ENCODE peak calls at places on chromosomes 1 and 21, in five cellular contexts. K, I, P, H and Z are unnamed samples.

GRCh38 chr21:38768385-38769071 is 37.2 kb upstream of the ETS2 start:
- DNase-seq in P (no peak), K (no peak), I (peak; percentile 19), H (peak; percentile 96), Z (no peak)

GRCh38 chr1:241640149-241640866 is at the start of the genes CHML and OPN3:
- DNase-seq in H (peak; percentile 57), P (peak; percentile 90), I (peak; percentile 93), K (peak; percentile 97), Z (peak; percentile 87)

GRCh38 chr1:201488817-201489581 is 17.9 kb downstream of the CSRP1 start:
- DNase-seq in P (no peak), H (peak; percentile 78), K (peak; percentile 89), I (peak; percentile 99), Z (no peak)

GRCh38 chr1:153928776-153929432 is 6.1 kb upstream of the GATAD2B start:
- DNase-seq in I (no peak), K (no peak), P (no peak), H (no peak), Z (no peak)

GRCh38 chr1:154190550-154190949 is 1.4 kb downstream of the TPM3 start:
- DNase-seq in I (no peak), P (no peak), K (no peak), H (no peak), Z (no peak)

GRCh38 chr1:238409947-238410346 is 519.2 kb upstream of the ZP4 start:
- DNase-seq in K (no peak), I (no peak), H (no peak), P (no peak), Z (no peak)

GRCh38 chr21:42785666-42786427 is 93.5 kb downstream of the WDR4 start:
- DNase-seq in P (no peak), H (no peak), I (no peak), K (no peak), Z (no peak)

GRCh38 chr1:26711777-26712176 is 16.0 kb downstream of the ARID1A start:
- DNase-seq in H (no peak), I (no peak), P (no peak), K (peak; percentile 23), Z (no peak)

GRCh38 chr1:55932402-55932801 is 647.0 kb downstream of the PLPP3 start:
- DNase-seq in H (no peak), I (no peak), P (no peak), K (no peak), Z (no peak)

GRCh38 chr1:12600880-12601633 is 17.0 kb downstream of the DHRS3 start:
- DNase-seq in P (no peak), H (no peak), I (no peak), K (no peak), Z (no peak)

GRCh38 chr1:185938396-185938795 is 204.2 kb downstream of the HMCN1 start:
- DNase-seq in P (no peak), I (no peak), H (no peak), K (no peak), Z (no peak)

GRCh38 chr21:38211321-38211720 is 45.5 kb upstream of the KCNJ15 start:
- DNase-seq in I (no peak), P (no peak), H (no peak), K (no peak), Z (no peak)

GRCh38 chr21:46096997-46097825 is 701 bp upstream of the COL6A2 start:
- DNase-seq in K (no peak), P (no peak), H (no peak), I (no peak), Z (no peak)

GRCh38 chr1:226064168-226064815 is 1.8 kb downstream of the H3-3A start:
- DNase-seq in I (no peak), H (no peak), K (peak; percentile 8), P (no peak), Z (no peak)

GRCh38 chr1:213327318-213327667 is 276.3 kb downstream of the RPS6KC1 start:
- DNase-seq in I (no peak), P (no peak), K (peak; percentile 88), H (peak; percentile 69), Z (no peak)

GRCh38 chr1:64595871-64596515 is 126.1 kb downstream of the CACHD1 start:
- DNase-seq in H (no peak), I (no peak), P (no peak), K (no peak), Z (no peak)

GRCh38 chr1:54825696-54826095 is 24.6 kb upstream of the TTC22 start:
- DNase-seq in H (no peak), K (peak; percentile 77), P (no peak), I (no peak), Z (no peak)

GRCh38 chr1:109802136-109802900 is 38.6 kb upstream of the EPS8L3 start:
- DNase-seq in I (no peak), H (no peak), K (no peak), P (no peak), Z (no peak)

GRCh38 chr1:152165291-152166077 is 6.5 kb upstream of the RPTN start:
- DNase-seq in I (no peak), P (no peak), H (no peak), K (no peak), Z (no peak)

GRCh38 chr1:207282049-207282448 is 39.4 kb upstream of the CD55 start:
- DNase-seq in H (no peak), P (no peak), K (no peak), I (peak; percentile 13), Z (no peak)

GRCh38 chr1:2307943-2308342 is 79.8 kb downstream of the SKI start:
- DNase-seq in I (no peak), H (no peak), K (no peak), P (no peak), Z (no peak)

GRCh38 chr1:8970870-8971337 is 25.2 kb downstream of the CA6 start:
- DNase-seq in H (no peak), K (no peak), P (no peak), I (no peak), Z (no peak)

GRCh38 chr1:159200759-159201158 is 3.9 kb upstream of the ACKR1 start:
- DNase-seq in K (no peak), P (no peak), I (no peak), H (no peak), Z (no peak)

GRCh38 chr1:229229721-229230135 is 41.2 kb upstream of the RAB4A start:
- DNase-seq in K (no peak), P (no peak), H (no peak), I (no peak), Z (no peak)

GRCh38 chr21:41317458-41317857 is 857 bp downstream of the FAM3B start:
- DNase-seq in I (no peak), K (no peak), P (no peak), H (no peak), Z (no peak)

GRCh38 chr1:227949954-227950734 is 2.4 kb upstream of the WNT9A start:
- DNase-seq in K (peak; percentile 76), H (no peak), I (no peak), P (no peak), Z (no peak)

GRCh38 chr1:199075792-199076191 is 437.0 kb downstream of the PTPRC start:
- DNase-seq in I (no peak), K (no peak), P (no peak), H (no peak), Z (no peak)

GRCh38 chr1:2637472-2637871 is 4.7 kb upstream of the MMEL1 start:
- DNase-seq in K (no peak), P (no peak), H (no peak), I (no peak), Z (no peak)

GRCh38 chr1:170714163-170714562 is 50.2 kb downstream of the PRRX1 start:
- DNase-seq in I (no peak), H (no peak), P (no peak), K (no peak), Z (no peak)

GRCh38 chr21:36692844-36693143 is 6.1 kb upstream of the SIM2 start:
- DNase-seq in P (no peak), I (no peak), H (no peak), K (no peak), Z (no peak)

GRCh38 chr1:240385985-240386978 is 225.7 kb downstream of the GREM2 start:
- DNase-seq in P (no peak), H (peak; percentile 66), K (no peak), I (peak; percentile 78), Z (no peak)

GRCh38 chr1:34929853-34930701 is 627 bp upstream of the DLGAP3 start:
- DNase-seq in H (no peak), K (no peak), P (peak; percentile 22), I (no peak), Z (no peak)

GRCh38 chr1:110538921-110539320 is 19.9 kb upstream of the KCNA10 start:
- DNase-seq in I (peak; percentile 13), K (no peak), P (no peak), H (no peak), Z (no peak)

GRCh38 chr1:5690291-5690690 is 301.9 kb downstream of the NPHP4 start:
- DNase-seq in H (no peak), I (no peak), P (no peak), K (no peak), Z (no peak)
- TF ChIP-seq CTCF in H (no peak), I (no peak), P (no peak), K (no peak), Z (no peak)

DNA sequence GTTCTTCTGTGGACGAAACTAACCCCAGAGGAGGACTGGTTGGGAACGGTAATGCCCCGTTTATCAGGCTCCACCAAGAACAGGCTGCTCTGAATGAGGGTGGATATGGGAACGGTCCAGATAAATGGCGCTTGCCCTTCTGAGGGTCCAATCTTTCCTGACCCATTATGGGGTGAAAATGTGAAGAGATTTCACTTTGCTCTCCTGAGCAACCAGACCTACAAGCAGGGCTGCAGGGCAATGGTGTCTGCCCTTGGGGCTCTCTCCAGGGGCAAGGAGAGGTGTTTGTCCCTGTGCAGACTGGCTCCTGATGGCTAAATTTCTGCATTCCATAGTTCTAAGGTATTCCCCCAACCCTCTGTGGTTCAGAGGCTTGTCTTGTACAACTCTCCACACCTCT is 25.1 kb downstream of the SLC2A1 start:
- DNase-seq in H (no peak), K (no peak), I (no peak), P (no peak), Z (no peak)
- TF ChIP-seq CTCF in H (no peak), K (no peak), I (no peak), P (no peak), Z (no peak)

DNA sequence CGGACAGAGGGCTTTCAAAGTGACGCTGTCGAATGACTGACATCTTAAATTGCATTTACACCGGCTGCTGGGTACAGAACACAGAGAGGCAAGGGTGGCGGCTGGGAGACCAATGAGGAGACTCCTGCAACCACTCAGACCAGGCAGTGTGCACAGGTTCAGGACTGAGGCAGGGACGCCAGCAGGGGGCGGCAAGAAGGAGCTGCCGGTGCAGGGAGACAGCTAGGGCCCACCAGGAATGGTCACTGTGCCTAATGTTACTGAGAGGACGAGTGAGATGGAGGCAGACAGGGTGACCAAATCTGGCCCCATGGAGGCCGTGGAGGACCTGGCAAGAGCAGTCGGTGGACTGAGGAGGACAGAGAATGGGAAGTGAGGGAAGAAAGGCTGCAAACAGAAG is 23.5 kb downstream of the GLIS1 start:
- DNase-seq in K (no peak), I (no peak), H (no peak), P (peak; percentile 64), Z (no peak)
- TF ChIP-seq CTCF in K (peak; percentile 46), I (no peak), H (peak; percentile 61), P (peak; percentile 60), Z (peak; percentile 58)

GRCh38 chr1:234871039-234871709 is 257.5 kb downstream of the TOMM20 start:
- DNase-seq in P (no peak), K (no peak), I (no peak), H (no peak), Z (no peak)

GRCh38 chr1:234869182-234870019 is 259.2 kb downstream of the TOMM20 start:
- DNase-seq in H (no peak), I (no peak), K (no peak), P (no peak), Z (no peak)

GRCh38 chr1:234870020-234870378 is 258.6 kb downstream of the TOMM20 start:
- DNase-seq in P (no peak), I (no peak), H (no peak), K (no peak), Z (no peak)

GRCh38 chr1:234870582-234870981 is 258.1 kb downstream of the TOMM20 start:
- DNase-seq in I (no peak), P (no peak), H (no peak), K (no peak), Z (no peak)

GRCh38 chr1:234871710-234872262 is 256.9 kb downstream of the TOMM20 start:
- DNase-seq in I (no peak), K (no peak), H (no peak), P (no peak), Z (no peak)
- TF ChIP-seq CTCF in I (no peak), K (no peak), H (no peak), P (no peak), Z (no peak)